ENCODE peak calls at places on chromosomes 5 and 9, in six cellular contexts. P, V, T, F, H and D are unnamed samples.

GRCh38 chr9:80410106-80410505 is 838.3 kb downstream of the TLE4 start:
- DNase-seq in P (no peak), V (no peak), T (no peak), F (peak), H (no peak), D (no peak)

GRCh38 chr9:115359011-115359780 is 241.2 kb upstream of the TNC start:
- DNase-seq in P (no peak), V (no peak), T (no peak), F (no peak), H (no peak), D (no peak)

GRCh38 chr9:128607642-128608350 is 48.9 kb downstream of the DYNC2I2 start:
- DNase-seq in P (no peak), V (peak), T (no peak), F (no peak), H (no peak), D (no peak)

GRCh38 chr9:122904466-122904822 is 715 bp downstream of the RC3H2 start:
- DNase-seq in P (peak), V (peak), T (peak), F (no peak), H (no peak), D (peak)

GRCh38 chr5:151153300-151153699 is 4.3 kb downstream of the ANXA6 start:
- DNase-seq in P (no peak), V (no peak), T (no peak), F (no peak), H (no peak), D (no peak)

GRCh38 chr9:131826053-131826452 is 86.2 kb upstream of the RAPGEF1 start:
- DNase-seq in P (no peak), V (no peak), T (no peak), F (no peak), H (no peak), D (no peak)

GRCh38 chr9:113184509-113184908 is 33.7 kb downstream of the SLC31A2 start:
- DNase-seq in P (no peak), V (peak), T (no peak), F (no peak), H (no peak), D (no peak)

GRCh38 chr9:76215066-76215465 is 179.2 kb downstream of the RFK start:
- DNase-seq in P (no peak), V (peak), T (no peak), F (no peak), H (no peak), D (peak)

GRCh38 chr5:82601085-82601484 is 322.9 kb upstream of the RPS23 start:
- DNase-seq in P (peak), V (no peak), T (no peak), F (no peak), H (no peak), D (no peak)
- TF ChIP-seq CEBPB in P (no peak), V (no peak), T (no peak), F (no peak), H (no peak), D (no peak)

GRCh38 chr5:149581192-149581861 is at the start of gene ARHGEF37:
- DNase-seq in P (peak), V (no peak), T (no peak), F (peak), H (no peak), D (no peak)

GRCh38 chr5:149581931-149582768 is 852 bp downstream of the ARHGEF37 start:
- DNase-seq in P (no peak), V (no peak), T (no peak), F (peak), H (no peak), D (no peak)

GRCh38 chr5:149578896-149579295 is 2.4 kb upstream of the ARHGEF37 start:
- DNase-seq in P (no peak), V (no peak), T (no peak), F (no peak), H (no peak), D (no peak)

GRCh38 chr5:149583394-149583793 is 2.1 kb downstream of the ARHGEF37 start:
- DNase-seq in P (no peak), V (no peak), T (no peak), F (no peak), H (no peak), D (no peak)

DNA sequence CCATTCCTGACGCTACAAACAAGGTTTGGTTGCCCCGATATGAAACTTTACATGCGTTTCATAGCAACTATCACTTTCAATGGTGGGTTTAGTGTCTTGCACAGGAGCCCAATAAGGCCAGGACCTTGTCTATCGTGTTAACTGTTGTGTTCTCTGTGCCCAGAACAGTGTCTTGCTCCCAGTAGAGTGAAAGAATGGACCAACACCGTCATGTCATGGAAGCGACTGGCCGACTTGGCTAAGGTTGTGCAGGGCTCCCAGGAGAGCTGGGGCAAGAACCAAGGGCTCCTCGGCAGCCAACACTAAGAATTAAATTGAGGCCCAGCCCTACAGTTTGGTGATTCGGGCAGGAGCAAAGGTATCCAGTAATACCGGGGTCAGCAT is 498 bp upstream of the ARHGEF37 start:
- DNase-seq in P (no peak), V (no peak), T (no peak), F (no peak), H (no peak), D (no peak)
- H3K4me3 ChIP-seq in P (peak), V (peak), T (no peak), F (peak), H (no peak), D (peak)

DNA sequence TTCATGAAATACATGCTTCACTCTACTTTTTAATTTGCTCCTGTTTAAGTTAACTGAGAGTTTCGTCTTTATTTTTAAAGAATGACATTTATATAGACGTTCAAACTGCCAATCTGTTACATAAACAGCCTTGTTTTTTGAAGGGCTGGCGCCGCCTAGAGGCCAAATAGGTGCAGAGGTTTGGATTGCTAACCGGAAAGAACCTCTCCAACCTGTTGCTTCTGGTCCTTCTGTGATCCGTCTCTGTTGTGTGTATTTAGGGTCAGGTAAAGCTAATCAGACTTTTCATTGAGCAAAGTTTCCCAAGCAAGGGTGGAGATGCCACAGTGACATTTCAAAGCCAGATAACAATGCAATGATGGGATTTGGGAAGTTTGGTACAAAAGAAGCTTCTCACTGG is 39.5 kb upstream of the GLIS3 start:
- DNase-seq in P (peak), V (peak), T (peak), F (peak), H (peak), D (peak)
- TF ChIP-seq USF2 in P (no peak), V (no peak), T (no peak), F (no peak), H (no peak), D (no peak)

GRCh38 chr5:132103969-132104391 is 30.4 kb downstream of the CSF2 start:
- DNase-seq in P (no peak), V (no peak), T (no peak), F (no peak), H (peak), D (no peak)

GRCh38 chr5:132104561-132104960 is 31.0 kb downstream of the CSF2 start:
- DNase-seq in P (no peak), V (peak), T (no peak), F (no peak), H (no peak), D (no peak)

GRCh38 chr5:132102944-132103343 is 29.4 kb downstream of the CSF2 start:
- DNase-seq in P (no peak), V (no peak), T (no peak), F (no peak), H (no peak), D (no peak)

GRCh38 chr5:132102101-132102701 is 28.6 kb downstream of the CSF2 start:
- DNase-seq in P (no peak), V (no peak), T (no peak), F (no peak), H (no peak), D (no peak)

GRCh38 chr5:132103380-132103951 is 29.9 kb downstream of the CSF2 start:
- DNase-seq in P (peak), V (peak), T (peak), F (no peak), H (peak), D (peak)
- TF ChIP-seq CEBPB in P (no peak), V (no peak), T (no peak), F (no peak), H (no peak), D (no peak)

DNA sequence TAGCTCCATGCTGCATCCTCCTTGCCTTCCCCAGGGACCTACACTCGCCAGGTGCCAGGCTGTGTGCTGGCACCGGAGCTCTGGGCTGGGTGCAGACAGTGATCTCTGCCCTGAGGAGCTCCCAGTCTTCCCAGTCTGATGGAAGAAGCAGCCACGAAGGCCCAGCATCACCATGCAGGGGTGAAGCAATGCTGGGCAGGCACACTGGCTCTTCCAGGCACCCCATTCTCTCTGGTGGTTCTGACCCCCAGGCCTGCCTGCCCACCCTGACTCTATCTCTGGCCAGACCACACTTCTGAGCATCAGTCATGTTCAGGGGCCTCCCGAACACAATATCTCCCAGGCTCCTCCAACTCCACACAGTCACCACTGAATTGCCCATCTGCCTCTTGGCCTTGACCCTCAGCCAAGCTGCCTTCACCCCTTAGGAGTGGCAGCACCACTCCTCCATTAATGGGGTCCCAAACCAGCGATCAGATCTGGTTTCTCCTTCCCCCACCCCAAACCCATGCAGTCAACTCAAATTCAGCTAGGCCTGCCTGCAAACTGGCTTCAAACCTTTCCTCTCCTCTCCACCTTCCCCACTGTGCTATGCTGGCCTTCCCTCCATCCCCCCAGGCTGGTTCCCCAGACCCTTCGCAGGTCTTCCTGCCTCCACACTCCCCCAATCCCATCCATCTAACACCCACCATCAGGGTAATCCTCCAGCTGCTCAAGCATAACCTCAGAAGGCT is 102.7 kb upstream of the MVB12B start:
- DNase-seq in P (no peak), V (no peak), T (no peak), F (no peak), H (no peak), D (no peak)
- H3K4me3 ChIP-seq in P (no peak), V (no peak), T (no peak), F (no peak), H (no peak), D (no peak)

DNA sequence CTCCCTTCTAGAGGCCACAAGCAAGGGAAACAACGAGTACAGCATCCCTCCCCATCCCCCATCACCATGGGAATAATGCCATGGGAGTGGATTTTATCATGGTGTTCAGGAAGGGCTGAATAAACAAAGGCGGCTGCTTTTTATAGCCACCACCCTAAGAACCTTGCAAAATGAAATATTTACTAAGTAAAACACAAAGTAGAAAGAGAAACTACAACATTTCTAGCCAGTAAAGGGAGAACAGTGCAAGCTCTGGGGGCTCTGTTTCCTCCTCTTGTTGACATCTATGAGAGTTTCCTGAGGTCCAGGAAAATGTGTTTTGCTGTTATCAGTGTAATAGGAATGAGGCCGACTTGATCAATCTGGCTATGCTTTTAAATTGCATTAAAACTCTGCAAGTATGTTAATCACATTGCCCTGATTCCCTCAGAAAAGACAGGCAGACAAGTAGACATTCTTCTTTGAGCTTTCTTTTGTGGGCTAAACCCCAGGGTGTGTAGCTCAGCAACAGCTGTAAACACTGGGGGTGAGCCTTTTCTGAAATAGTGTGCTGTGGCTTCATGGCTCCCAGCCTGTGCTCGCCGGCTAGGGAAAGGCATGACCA is 31.1 kb downstream of the SV2C start:
- DNase-seq in P (no peak), V (no peak), T (no peak), F (no peak), H (no peak), D (no peak)
- TF ChIP-seq USF2 in P (no peak), V (no peak), T (no peak), F (no peak), H (no peak), D (no peak)

GRCh38 chr5:154771383-154771901 is 16.3 kb downstream of the LARP1 start:
- DNase-seq in P (no peak), V (peak), T (no peak), F (no peak), H (no peak), D (no peak)
- TF ChIP-seq CEBPB in P (no peak), V (no peak), T (no peak), F (no peak), H (no peak), D (no peak)

GRCh38 chr5:76299592-76299991 is 103.5 kb upstream of the IQGAP2 start:
- DNase-seq in P (no peak), V (no peak), T (no peak), F (no peak), H (peak), D (no peak)

GRCh38 chr5:76298852-76299251 is 104.2 kb upstream of the IQGAP2 start:
- DNase-seq in P (no peak), V (no peak), T (no peak), F (no peak), H (no peak), D (no peak)

GRCh38 chr5:76305264-76305663 is 97.8 kb upstream of the IQGAP2 start:
- DNase-seq in P (no peak), V (no peak), T (no peak), F (no peak), H (no peak), D (no peak)

DNA sequence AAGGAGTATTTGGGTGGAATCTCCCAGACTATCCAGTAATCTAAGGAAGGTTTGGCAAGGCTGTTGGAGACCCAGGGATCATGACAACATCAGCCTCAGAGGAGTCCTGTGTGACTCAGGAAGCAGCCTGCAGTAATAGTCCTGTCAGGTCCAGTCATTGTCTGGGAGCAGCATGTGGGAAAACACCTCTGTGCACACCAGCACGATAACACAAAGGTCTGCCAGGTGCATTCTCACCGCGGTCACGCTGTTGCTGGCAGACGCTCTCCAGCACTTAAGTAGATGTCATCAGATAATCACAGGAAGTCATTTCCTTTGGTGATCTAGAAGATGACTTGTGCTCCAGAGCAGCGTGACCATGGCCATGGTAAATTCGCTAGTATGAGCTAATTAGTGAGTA is 99.2 kb upstream of the IQGAP2 start:
- DNase-seq in P (no peak), V (no peak), T (no peak), F (no peak), H (peak), D (no peak)
- H3K4me3 ChIP-seq in P (no peak), V (no peak), T (no peak), F (no peak), H (no peak), D (no peak)